ENCODE peak calls at places on chromosomes 16 and 17, in seven cellular contexts. Y, M, U, L, Q, R and S are unnamed samples.

GRCh38 chr17:49146620-49147306 is 14.2 kb downstream of the B4GALNT2 start:
- DNase-seq in Y (no peak), M (no peak), U (peak), L (peak), Q (no peak), R (no peak), S (no peak)

GRCh38 chr17:37781451-37781850 is 36.6 kb upstream of the HNF1B start:
- DNase-seq in Y (no peak), M (no peak), U (peak), L (no peak), Q (no peak), R (no peak), S (no peak)

GRCh38 chr16:67183-67791 is 5.1 kb downstream of the RHBDF1 start:
- DNase-seq in Y (peak), M (no peak), U (no peak), L (no peak), Q (no peak), R (no peak), S (no peak)

GRCh38 chr17:2347805-2348685 is 10.7 kb downstream of the SGSM2 start:
- DNase-seq in Y (peak), M (peak), U (peak), L (peak), Q (peak), R (no peak), S (peak)

GRCh38 chr17:74163271-74163821 is 40.1 kb upstream of the RPL38 start:
- DNase-seq in Y (no peak), M (no peak), U (no peak), L (no peak), Q (no peak), R (no peak), S (no peak)

GRCh38 chr16:74999208-74999682 is 421 bp downstream of the ZNRF1 start:
- DNase-seq in Y (peak), M (peak), U (no peak), L (no peak), Q (peak), R (no peak), S (no peak)

GRCh38 chr17:40425741-40426140 is 8.0 kb upstream of the TOP2A start:
- DNase-seq in Y (no peak), M (no peak), U (no peak), L (no peak), Q (no peak), R (no peak), S (no peak)

GRCh38 chr17:70597774-70598173 is 428.4 kb downstream of the KCNJ2 start:
- DNase-seq in Y (no peak), M (no peak), U (no peak), L (no peak), Q (no peak), R (no peak), S (no peak)

GRCh38 chr17:3222505-3222904 is 15.0 kb downstream of the OR1A1 start:
- DNase-seq in Y (no peak), M (no peak), U (no peak), L (no peak), Q (no peak), R (no peak), S (no peak)

GRCh38 chr17:41500131-41500911 is 5.1 kb downstream of the KRT13 start:
- DNase-seq in Y (no peak), M (no peak), U (peak), L (peak), Q (no peak), R (no peak), S (no peak)

GRCh38 chr17:50148226-50149098 is 2.0 kb downstream of the PPP1R9B start:
- DNase-seq in Y (peak), M (peak), U (peak), L (peak), Q (no peak), R (no peak), S (peak)

GRCh38 chr17:82965371-82965770 is 114.0 kb upstream of the METRNL start:
- DNase-seq in Y (no peak), M (no peak), U (no peak), L (no peak), Q (no peak), R (peak), S (no peak)

GRCh38 chr17:60141111-60142018 is 8.4 kb upstream of the CA4 start:
- DNase-seq in Y (no peak), M (peak), U (peak), L (no peak), Q (no peak), R (no peak), S (no peak)

GRCh38 chr16:4415538-4416199 is 727 bp downstream of the CORO7 start:
- DNase-seq in Y (peak), M (peak), U (no peak), L (peak), Q (peak), R (no peak), S (no peak)

GRCh38 chr16:88298882-88299745 is 83.6 kb upstream of the ZNF469 start:
- DNase-seq in Y (no peak), M (no peak), U (peak), L (no peak), Q (no peak), R (no peak), S (no peak)

DNA sequence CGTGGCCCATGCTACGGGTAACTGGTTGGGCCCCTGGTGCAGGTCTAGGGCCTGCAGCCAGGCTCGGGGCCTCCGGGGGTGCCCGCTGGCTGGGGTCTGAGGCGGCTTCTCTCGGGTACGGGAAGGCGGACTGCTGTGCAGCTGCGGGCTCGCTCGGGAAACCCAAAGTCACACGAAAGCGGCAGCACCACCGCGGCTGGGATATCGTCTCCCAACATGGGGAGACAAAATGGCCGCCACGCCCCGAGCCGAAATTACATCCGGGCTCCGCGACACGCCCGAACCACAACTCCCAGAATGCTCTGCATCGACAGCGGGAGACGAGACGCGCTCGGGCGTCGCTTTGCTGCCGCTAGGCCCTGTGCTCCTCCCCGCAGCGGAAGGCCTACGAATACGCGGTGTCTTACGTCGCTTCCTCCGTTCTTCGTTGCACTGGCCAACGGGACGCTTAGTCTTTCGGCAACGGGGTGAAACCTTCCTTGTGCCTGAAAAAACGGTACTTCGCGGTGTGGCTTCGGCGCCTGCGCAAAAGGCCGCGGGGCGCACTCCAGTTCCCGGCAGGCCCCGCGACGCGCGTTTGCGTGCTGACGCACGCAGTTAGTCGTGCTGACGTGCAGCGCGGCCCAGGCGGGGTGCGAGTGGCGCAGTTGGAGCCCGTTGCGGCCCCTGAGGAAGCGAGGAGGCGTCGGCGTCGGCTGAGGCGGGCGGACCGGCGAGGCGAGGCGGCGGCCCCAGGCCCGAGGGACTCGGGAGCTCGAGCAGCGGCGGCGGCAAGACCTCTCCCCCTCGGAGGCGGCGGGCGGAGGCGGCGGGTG is at the start of gene SRRM2:
- DNase-seq in Y (peak), M (peak), U (peak), L (peak), Q (peak), R (peak), S (peak)
- TF ChIP-seq POLR2A in Y (peak), M (peak), U (peak), L (peak), Q (peak), R (peak), S (peak)

GRCh38 chr17:42520540-42520951 is 15.5 kb upstream of the NAGLU start:
- DNase-seq in Y (no peak), M (peak), U (no peak), L (no peak), Q (no peak), R (no peak), S (no peak)
- TF ChIP-seq CTCF in Y (peak), M (no peak), U (peak), L (peak), Q (no peak), R (no peak), S (no peak)

GRCh38 chr16:13913374-13914292 is 6.3 kb upstream of the ERCC4 start:
- DNase-seq in Y (no peak), M (no peak), U (no peak), L (no peak), Q (no peak), R (no peak), S (no peak)
- TF ChIP-seq POLR2A in Y (no peak), M (no peak), U (no peak), L (no peak), Q (no peak), R (no peak), S (no peak)

GRCh38 chr16:71303938-71304337 is 14.7 kb upstream of the CMTR2 start:
- DNase-seq in Y (no peak), M (no peak), U (peak), L (no peak), Q (no peak), R (no peak), S (no peak)
- TF ChIP-seq CTCF in Y (no peak), M (no peak), U (no peak), L (no peak), Q (no peak), R (no peak), S (no peak)

DNA sequence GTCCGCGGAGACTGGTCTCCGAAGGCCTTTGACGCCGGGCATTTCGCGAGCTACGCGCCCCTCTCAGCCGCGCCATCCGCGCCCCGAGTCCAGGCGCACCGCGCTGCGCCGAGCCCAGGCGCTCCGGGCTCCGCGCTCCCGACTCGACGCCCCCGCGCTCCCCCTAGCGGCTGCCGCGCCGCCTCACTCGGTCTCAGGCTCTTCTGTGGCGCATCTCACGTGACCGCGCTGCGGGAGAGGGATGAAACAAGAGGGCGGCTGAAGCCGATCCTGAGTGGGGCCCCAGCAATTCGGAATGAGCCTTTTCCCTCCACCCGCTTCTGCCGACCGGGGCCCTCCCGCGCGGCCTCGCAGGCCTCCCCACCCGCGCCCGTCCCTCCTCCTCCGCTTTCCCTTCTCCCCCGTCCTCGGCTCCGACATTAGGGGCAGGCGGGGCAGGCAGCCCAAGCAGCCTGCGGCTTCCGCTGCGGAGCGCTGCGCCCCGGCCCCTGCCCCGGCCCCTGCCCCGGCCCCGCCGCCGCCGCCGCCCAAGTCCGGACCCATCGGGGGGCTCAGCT is 42.5 kb upstream of the AMZ2 start:
- DNase-seq in Y (peak), M (peak), U (peak), L (peak), Q (peak), R (peak), S (peak)
- TF ChIP-seq POLR2A in Y (peak), M (peak), U (no peak), L (peak), Q (peak), R (peak), S (peak)

GRCh38 chr16:19515765-19516164 is 6.1 kb downstream of the GDE1 start:
- DNase-seq in Y (no peak), M (no peak), U (peak), L (no peak), Q (no peak), R (no peak), S (no peak)

GRCh38 chr16:19518423-19518822 is 3.5 kb downstream of the GDE1 start:
- DNase-seq in Y (no peak), M (no peak), U (no peak), L (no peak), Q (no peak), R (no peak), S (no peak)

GRCh38 chr16:19512297-19512696 is 9.6 kb downstream of the GDE1 start:
- DNase-seq in Y (no peak), M (no peak), U (no peak), L (no peak), Q (no peak), R (no peak), S (no peak)

GRCh38 chr16:19517424-19518089 is 4.3 kb downstream of the GDE1 start:
- DNase-seq in Y (no peak), M (no peak), U (peak), L (peak), Q (no peak), R (no peak), S (no peak)

DNA sequence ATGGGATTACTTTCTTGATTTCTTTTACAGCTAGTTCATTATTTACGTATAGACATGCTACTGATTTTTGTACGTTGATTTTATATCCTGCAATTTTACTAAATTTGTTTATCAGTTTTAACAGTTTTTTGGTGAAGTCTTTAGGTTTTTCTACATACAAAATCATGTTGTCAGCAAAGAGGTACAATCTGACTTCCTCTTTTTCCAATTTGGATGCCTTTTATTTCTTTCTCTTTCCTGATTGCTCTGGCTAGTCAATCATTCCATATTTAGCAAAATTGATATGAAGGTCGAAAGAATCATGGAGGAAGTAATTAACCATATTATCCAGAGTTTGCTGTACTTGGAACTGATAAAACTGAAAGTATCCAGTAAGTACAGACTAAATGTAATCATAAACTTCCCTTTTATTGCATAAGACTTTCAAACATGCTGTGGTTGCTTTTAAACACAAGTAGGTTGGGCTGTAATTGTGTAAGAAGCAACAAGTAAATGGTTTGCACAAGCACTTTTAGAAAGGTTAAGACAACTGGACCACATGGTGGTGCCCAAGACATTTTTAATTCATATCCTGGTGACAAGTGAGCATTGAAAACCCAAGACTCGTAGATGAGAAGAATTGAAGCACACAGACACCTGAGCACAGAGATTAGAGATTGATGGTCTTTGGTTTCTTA is 8.4 kb downstream of the GDE1 start:
- DNase-seq in Y (no peak), M (no peak), U (peak), L (no peak), Q (no peak), R (no peak), S (no peak)
- TF ChIP-seq CTCF in Y (no peak), M (no peak), U (no peak), L (no peak), Q (no peak), R (no peak), S (no peak)